ENCODE peak calls at places on chromosomes 6 and 20, in five cellular contexts. R is activated naive CD8-positive, alpha-beta T cell treated with anti-CD3 and anti-CD28 coated beads, Interleukin-2, amount 50 U/mL, for 24 hours; E is GM12878; P is naive thymus-derived CD8-positive, alpha-beta T cell; O is stimulated activated naive CD8-positive, alpha-beta T cell treated with anti-CD3 and anti-CD28 coated beads, Interleukin-15, amount 100 ng/mL, for 72 hours. Q is an unnamed sample.

GRCh38 chr6:3825851-3826581 is 23.2 kb upstream of the FAM50B start:
- ATAC-seq in O (no peak), R (no peak), P (no peak), E (no peak), Q (no peak)

GRCh38 chr6:109322825-109323580 is 59.3 kb downstream of the CD164 start:
- ATAC-seq in P (no peak), O (no peak), R (no peak), E (peak; percentile 24), Q (peak; percentile 54)

GRCh38 chr20:46316984-46317684 is 8.8 kb upstream of the CDH22 start:
- ATAC-seq in O (no peak), E (no peak), R (no peak), P (no peak), Q (no peak)

GRCh38 chr20:39795401-39796272 is 833.5 kb downstream of the DHX35 start:
- ATAC-seq in O (no peak), E (no peak), P (no peak), R (no peak), Q (no peak)

GRCh38 chr20:13285408-13285807 is 64.3 kb downstream of the ISM1 start:
- ATAC-seq in P (no peak), R (no peak), E (no peak), O (no peak), Q (no peak)

GRCh38 chr6:122839477-122839876 is 50.4 kb downstream of the SMPDL3A start:
- ATAC-seq in E (peak; percentile 93), P (peak; percentile 43), R (peak; percentile 43), O (peak; percentile 71), Q (peak; percentile 60)

GRCh38 chr20:19427480-19427879 is 215.0 kb downstream of the SLC24A3 start:
- ATAC-seq in E (no peak), O (no peak), P (no peak), R (no peak), Q (no peak)

GRCh38 chr20:34365765-34366213 is 2.7 kb downstream of the ITCH start:
- ATAC-seq in O (peak; percentile 73), P (no peak), E (peak; percentile 78), R (peak; percentile 70), Q (peak; percentile 85)

GRCh38 chr6:23584134-23584763 is 541.8 kb upstream of the NRSN1 start:
- ATAC-seq in P (no peak), O (no peak), R (no peak), E (no peak), Q (no peak)